ENCODE peak calls at places on chromosomes 16 and 17, in five cellular contexts. S, Z, A, P and K are unnamed samples.

GRCh38 chr16:9566099-9566498 is 474.7 kb downstream of the HAPSTR1 start:
- DNase-seq in Z (no peak), S (no peak), A (no peak), P (no peak), K (no peak)

GRCh38 chr17:35617505-35617904 is 30.4 kb downstream of the AP2B1 start:
- DNase-seq in Z (no peak), S (no peak), P (no peak), A (no peak), K (no peak)

GRCh38 chr16:58510776-58511628 is 4.3 kb upstream of the SETD6 start:
- DNase-seq in Z (no peak), S (no peak), P (peak), A (peak), K (no peak)

GRCh38 chr16:24748242-24748641 is 18.8 kb downstream of the TNRC6A start:
- DNase-seq in A (peak), P (no peak), Z (peak), S (peak), K (no peak)

GRCh38 chr17:78356163-78356713 is 3.6 kb downstream of the SOCS3 start:
- DNase-seq in A (no peak), Z (peak), P (no peak), S (peak), K (peak)

GRCh38 chr16:27749946-27750345 is 200.0 kb downstream of the KATNIP start:
- DNase-seq in A (no peak), P (no peak), Z (no peak), S (no peak), K (no peak)

GRCh38 chr16:87675111-87675510 is 72.8 kb downstream of the JPH3 start:
- DNase-seq in S (no peak), Z (no peak), A (no peak), P (no peak), K (no peak)

GRCh38 chr17:34015253-34015652 is 239.8 kb upstream of the CCL2 start:
- DNase-seq in A (no peak), S (no peak), P (no peak), Z (no peak), K (no peak)

GRCh38 chr16:72317378-72317777 is 145.4 kb upstream of the PMFBP1 start:
- DNase-seq in P (no peak), Z (no peak), S (peak), A (no peak), K (no peak)

GRCh38 chr17:17036520-17036998 is 5.7 kb upstream of the MPRIP start:
- DNase-seq in P (no peak), S (no peak), A (no peak), Z (peak), K (no peak)

GRCh38 chr16:75048546-75048945 is 49.7 kb downstream of the ZNRF1 start:
- DNase-seq in A (no peak), Z (no peak), P (no peak), S (no peak), K (no peak)

GRCh38 chr17:76726766-76727718 is at the start of gene METTL23:
- DNase-seq in P (peak), S (peak), Z (peak), A (peak), K (peak)

GRCh38 chr16:30032083-30032819 is 1.2 kb upstream of the TLCD3B start:
- DNase-seq in Z (no peak), P (no peak), S (peak), A (peak), K (peak)

GRCh38 chr16:23827245-23827543 is 8.6 kb upstream of the PRKCB start:
- DNase-seq in A (no peak), Z (no peak), P (no peak), S (no peak), K (no peak)

GRCh38 chr17:64683791-64684190 is 21.7 kb upstream of the SMURF2 start:
- DNase-seq in A (no peak), Z (no peak), S (no peak), P (no peak), K (no peak)

GRCh38 chr17:40844671-40845107 is 22.3 kb upstream of the KRT10 start:
- DNase-seq in A (no peak), P (no peak), S (no peak), Z (no peak), K (no peak)

GRCh38 chr17:75776399-75777242 is 8.0 kb upstream of the UNK start:
- DNase-seq in S (peak), P (peak), A (no peak), Z (no peak), K (no peak)

GRCh38 chr17:8949061-8949622 is 16.4 kb downstream of the PIK3R5 start:
- DNase-seq in Z (no peak), A (no peak), S (no peak), P (no peak), K (no peak)

GRCh38 chr17:53032861-53033271 is 789.9 kb upstream of the KIF2B start:
- DNase-seq in S (peak), A (no peak), P (no peak), Z (no peak), K (no peak)

GRCh38 chr17:47652570-47652969 is 2.9 kb downstream of the KPNB1 start:
- DNase-seq in Z (no peak), A (no peak), P (no peak), S (peak), K (no peak)

GRCh38 chr17:4110152-4110551 is 32.7 kb downstream of the ZZEF1 start:
- DNase-seq in A (no peak), P (no peak), Z (no peak), S (peak), K (no peak)

GRCh38 chr17:74860229-74860998 is 729 bp upstream of the GRIN2C start:
- DNase-seq in P (no peak), A (no peak), Z (peak), S (no peak), K (no peak)

GRCh38 chr17:73455050-73455687 is 143.4 kb upstream of the CDC42EP4 start:
- DNase-seq in Z (peak), A (no peak), P (no peak), S (no peak), K (peak)

GRCh38 chr17:74213897-74214386 is 571 bp downstream of the TTYH2 start:
- DNase-seq in P (no peak), Z (peak), S (no peak), A (no peak), K (no peak)

GRCh38 chr16:77277141-77277540 is 77.9 kb downstream of the SYCE1L start:
- DNase-seq in P (no peak), Z (no peak), A (no peak), S (no peak), K (no peak)

GRCh38 chr16:89723279-89724250 is 2.2 kb downstream of the ZNF276 start:
- DNase-seq in A (no peak), Z (no peak), S (peak), P (no peak), K (peak)

GRCh38 chr16:68790130-68790761 is 53.1 kb upstream of the TANGO6 start:
- DNase-seq in P (no peak), S (peak), Z (no peak), A (no peak), K (no peak)

GRCh38 chr16:75306102-75306762 is 54.8 kb upstream of the BCAR1 start:
- DNase-seq in Z (no peak), A (no peak), S (no peak), P (no peak), K (no peak)

GRCh38 chr17:50097455-50097854 is 2.3 kb downstream of the PDK2 start:
- DNase-seq in Z (peak), P (no peak), S (no peak), A (no peak), K (no peak)
- H3K27ac ChIP-seq in Z (no peak), P (no peak), S (no peak), A (peak), K (peak)

GRCh38 chr16:56941092-56941491 is 9.2 kb downstream of the HERPUD1 start:
- DNase-seq in P (no peak), A (no peak), S (no peak), Z (no peak), K (no peak)
- H3K27ac ChIP-seq in P (no peak), A (no peak), S (no peak), Z (no peak), K (no peak)

DNA sequence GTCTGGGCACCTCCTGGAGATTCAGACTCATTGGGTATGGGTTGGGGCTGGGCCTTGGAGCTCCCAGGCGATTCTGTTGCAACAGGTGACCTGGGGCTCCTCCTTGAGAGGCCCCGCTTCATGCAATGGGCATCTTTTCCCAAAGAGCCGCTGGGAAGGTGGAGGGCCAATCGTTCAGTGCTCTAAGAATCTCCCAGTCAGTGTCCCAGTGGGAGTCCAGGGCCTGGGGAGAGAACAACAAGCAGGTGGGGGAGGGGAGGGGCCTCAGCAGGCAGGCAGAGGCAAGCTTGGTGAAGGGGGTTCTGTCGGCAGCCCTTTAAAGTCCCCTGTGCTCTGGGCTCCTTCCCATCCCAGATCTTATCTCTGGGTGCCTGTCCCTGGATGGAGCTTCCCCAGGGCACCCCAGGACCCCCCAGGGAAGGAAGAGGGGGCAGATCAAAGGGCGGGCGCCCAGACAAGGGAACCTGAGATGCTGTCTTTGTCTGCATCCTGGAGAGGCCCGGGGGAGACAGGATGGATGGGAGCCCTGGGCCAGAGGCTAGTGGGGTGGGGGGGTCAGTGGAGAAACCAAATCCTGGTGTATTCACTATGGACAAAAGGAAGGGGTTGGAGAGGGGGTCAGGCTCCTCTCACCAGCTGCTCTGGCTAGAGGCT is 30.5 kb upstream of the NXPH3 start:
- DNase-seq in A (no peak), P (no peak), Z (no peak), S (no peak), K (no peak)
- H3K27ac ChIP-seq in A (no peak), P (no peak), Z (no peak), S (no peak), K (no peak)

GRCh38 chr16:70699696-70700095 is 13.8 kb upstream of the MTSS2 start:
- DNase-seq in Z (no peak), S (no peak), P (no peak), A (no peak), K (no peak)
- H3K27ac ChIP-seq in Z (peak), S (no peak), P (no peak), A (peak), K (peak)

GRCh38 chr16:11635127-11635652 is 33.1 kb upstream of the SNN start:
- DNase-seq in A (no peak), Z (no peak), S (no peak), P (no peak), K (no peak)

GRCh38 chr16:11632455-11632921 is 35.8 kb upstream of the SNN start:
- DNase-seq in A (peak), Z (peak), S (peak), P (no peak), K (peak)

GRCh38 chr16:11634307-11634706 is 33.9 kb upstream of the SNN start:
- DNase-seq in A (no peak), Z (no peak), S (no peak), P (no peak), K (no peak)

GRCh38 chr16:11631214-11631613 is 37.0 kb upstream of the SNN start:
- DNase-seq in S (no peak), A (no peak), P (no peak), Z (no peak), K (no peak)

DNA sequence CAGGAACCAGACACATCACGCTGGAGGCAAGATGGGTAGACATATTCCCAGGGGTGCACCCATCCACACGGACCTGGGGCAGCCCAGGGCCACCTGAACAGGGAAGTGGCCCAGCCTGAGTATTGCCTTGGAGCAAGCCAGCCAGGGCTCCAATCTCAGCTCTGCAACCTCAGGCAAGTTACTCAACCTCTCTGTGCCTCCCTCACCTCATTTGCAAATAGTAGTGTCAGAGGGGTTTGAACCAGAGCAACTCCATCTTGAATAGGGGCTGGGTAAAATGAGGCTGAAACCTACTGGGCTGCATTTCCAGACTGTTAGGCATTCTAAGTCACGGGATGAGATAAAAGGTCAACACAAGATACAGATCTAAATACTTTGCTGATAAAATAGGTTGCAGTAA is 35.1 kb upstream of the SNN start:
- DNase-seq in A (no peak), S (no peak), P (no peak), Z (no peak), K (no peak)
- H3K27ac ChIP-seq in A (no peak), S (no peak), P (peak), Z (peak), K (no peak)

GRCh38 chr16:67228034-67228785 is 1.3 kb downstream of the TMEM208 start:
- DNase-seq in Z (no peak), S (no peak), A (no peak), P (no peak), K (no peak)

GRCh38 chr16:67223992-67224391 is 2.9 kb upstream of the TMEM208 start:
- DNase-seq in Z (no peak), P (no peak), S (no peak), A (no peak), K (no peak)

GRCh38 chr16:67227567-67227921 is 614 bp downstream of the TMEM208 start:
- DNase-seq in P (no peak), S (no peak), A (no peak), Z (no peak), K (no peak)

GRCh38 chr16:67226804-67227566 is at the start of gene TMEM208:
- DNase-seq in P (peak), Z (peak), S (peak), A (peak), K (peak)

GRCh38 chr16:67226295-67226803 is 581 bp upstream of the TMEM208 start:
- DNase-seq in S (no peak), P (no peak), Z (no peak), A (no peak), K (no peak)
- H3K27ac ChIP-seq in S (no peak), P (peak), Z (peak), A (peak), K (peak)

GRCh38 chr17:81081619-81082176 is 46.7 kb downstream of the BAIAP2 start:
- DNase-seq in Z (no peak), A (no peak), P (no peak), S (no peak), K (no peak)
- H3K27ac ChIP-seq in Z (no peak), A (peak), P (no peak), S (no peak), K (peak)